ENCODE peak calls at places on chromosomes 6 and 20, in four cellular contexts. J is NCI-H1694 treated with DMSO at 0.1 percent for 48 hours, X is ascending aorta, B is GM06990. F is an unnamed sample.

GRCh38 chr6:81838031-81838430 is 85.5 kb upstream of the TENT5A start:
- DNase-seq in J (no peak), X (no peak), B (no peak), F (peak; percentile 11)

GRCh38 chr6:45026003-45026516 is 302.1 kb upstream of the RUNX2 start:
- DNase-seq in X (no peak), J (no peak), B (no peak), F (no peak)

GRCh38 chr6:43621078-43621835 is 7.8 kb downstream of the GTPBP2 start:
- DNase-seq in B (no peak), X (no peak), J (no peak), F (no peak)

GRCh38 chr20:62824476-62825287 is 7.8 kb downstream of the COL9A3 start:
- DNase-seq in X (no peak), J (peak; percentile 34), B (no peak), F (no peak)

GRCh38 chr6:15457903-15458530 is 204.8 kb downstream of the DTNBP1 start:
- DNase-seq in X (no peak), B (peak; percentile 28), J (no peak), F (no peak)

GRCh38 chr6:126235363-126235762 is 104.6 kb upstream of the CENPW start:
- DNase-seq in B (no peak), J (no peak), X (no peak), F (no peak)

GRCh38 chr6:77466055-77467028 is 3.1 kb upstream of the HTR1B start:
- DNase-seq in J (no peak), X (no peak), B (peak; percentile 27), F (peak; percentile 87)

GRCh38 chr6:170172406-170172805 is 118.5 kb downstream of the DLL1 start:
- DNase-seq in J (no peak), X (no peak), B (no peak), F (no peak)

GRCh38 chr6:130932438-130932837 is 105.2 kb downstream of the SMLR1 start:
- DNase-seq in J (no peak), X (no peak), B (no peak), F (no peak)

GRCh38 chr6:99746261-99746895 is 139.7 kb downstream of the PRDM13 start:
- DNase-seq in X (no peak), B (peak; percentile 40), J (peak; percentile 65), F (peak; percentile 52)

GRCh38 chr6:4059115-4059777 is 19.7 kb downstream of the FAM217A start:
- DNase-seq in X (no peak), B (no peak), J (no peak), F (peak; percentile 93)

GRCh38 chr6:143965503-143966171 is 42.4 kb downstream of the PLAGL1 start:
- DNase-seq in B (no peak), J (no peak), X (no peak), F (no peak)

GRCh38 chr20:23086931-23087411 is 847 bp upstream of the CD93 start:
- DNase-seq in J (no peak), X (no peak), B (no peak), F (no peak)

GRCh38 chr6:147310511-147310910 is 106.3 kb downstream of the STXBP5 start:
- DNase-seq in B (no peak), X (no peak), J (no peak), F (no peak)

GRCh38 chr6:30857537-30857936 is 26.8 kb upstream of the DDR1 start:
- DNase-seq in J (peak; percentile 14), B (peak; percentile 26), X (no peak), F (no peak)

GRCh38 chr6:72959821-72960220 is 265.5 kb downstream of the KHDC1L start:
- DNase-seq in J (no peak), X (no peak), B (no peak), F (no peak)